ENCODE peak calls at places on chromosome 15, in nine cellular contexts. W, V, Q, E, S, P, O, Y and Z are unnamed samples.

GRCh38 chr15:101646652-101647051 is 5.5 kb downstream of the TM2D3 start:
- DNase-seq in Q (peak), E (no peak), V (no peak), O (no peak), W (no peak), S (no peak), P (peak), Y (no peak), Z (no peak)

GRCh38 chr15:68154923-68155559 is 50.1 kb downstream of the CALML4 start:
- DNase-seq in Q (peak), P (peak), O (peak), W (peak), S (no peak), V (peak), E (peak), Y (peak), Z (peak)

GRCh38 chr15:88835119-88835518 is 31.9 kb downstream of the ACAN start:
- DNase-seq in V (no peak), S (no peak), Y (no peak), W (no peak), P (no peak), O (no peak), E (no peak), Q (peak), Z (no peak)

GRCh38 chr15:75928680-75929608 is 25.3 kb downstream of the FBXO22 start:
- DNase-seq in Y (peak), P (peak), O (peak), W (no peak), Q (peak), V (no peak), S (no peak), E (no peak), Z (no peak)

GRCh38 chr15:84981054-84981710 is 474 bp upstream of the PDE8A start:
- DNase-seq in W (peak), Y (peak), V (peak), S (peak), O (peak), Q (peak), P (peak), E (peak), Z (peak)

GRCh38 chr15:64029111-64029510 is 17.2 kb downstream of the DAPK2 start:
- DNase-seq in E (no peak), P (no peak), S (no peak), O (no peak), V (no peak), Q (no peak), W (no peak), Y (no peak), Z (peak)

GRCh38 chr15:95604634-95605036 is 725.9 kb upstream of the NR2F2 start:
- DNase-seq in S (no peak), Y (no peak), E (no peak), V (no peak), P (peak), Q (peak), W (no peak), O (peak), Z (no peak)

GRCh38 chr15:88219623-88220022 is 36.9 kb downstream of the NTRK3 start:
- DNase-seq in Y (no peak), V (no peak), E (no peak), O (no peak), Q (no peak), W (no peak), P (no peak), S (no peak), Z (no peak)

GRCh38 chr15:47673343-47673761 is 44.0 kb upstream of the SEMA6D start:
- DNase-seq in Y (peak), Q (no peak), E (no peak), V (no peak), O (peak), S (no peak), P (no peak), W (no peak), Z (no peak)

GRCh38 chr15:93121994-93122910 is 33.2 kb upstream of the RGMA start:
- DNase-seq in O (no peak), E (no peak), Q (no peak), S (no peak), V (no peak), P (no peak), Y (no peak), W (no peak), Z (no peak)

GRCh38 chr15:41575282-41575681 is 16.3 kb downstream of the TYRO3 start:
- DNase-seq in V (no peak), Q (no peak), E (no peak), S (no peak), Y (no peak), O (no peak), W (no peak), P (no peak), Z (no peak)

GRCh38 chr15:52994290-52994689 is 204.2 kb upstream of the ONECUT1 start:
- DNase-seq in V (no peak), E (no peak), Y (no peak), Q (no peak), P (no peak), O (no peak), S (no peak), W (no peak), Z (no peak)

GRCh38 chr15:67504796-67505195 is 16.1 kb upstream of the C15orf61 start:
- DNase-seq in E (no peak), S (no peak), O (no peak), Q (no peak), W (no peak), Y (no peak), P (peak), V (no peak), Z (no peak)

GRCh38 chr15:78726870-78727551 is 84.3 kb downstream of the ADAMTS7 start:
- DNase-seq in V (no peak), O (no peak), E (no peak), P (no peak), Y (peak), W (no peak), Q (peak), S (no peak), Z (no peak)

GRCh38 chr15:78051622-78052405 is 25.7 kb downstream of the TBC1D2B start:
- DNase-seq in S (no peak), O (peak), Q (peak), E (no peak), W (no peak), P (peak), Y (no peak), V (no peak), Z (no peak)

GRCh38 chr15:62403164-62403809 is 238.2 kb upstream of the C2CD4B start:
- DNase-seq in E (no peak), P (peak), O (no peak), W (no peak), Y (no peak), V (no peak), Q (peak), S (no peak), Z (no peak)

GRCh38 chr15:41944313-41944940 is 27.9 kb downstream of the EHD4 start:
- DNase-seq in S (no peak), W (no peak), O (peak), Y (no peak), P (peak), E (no peak), Q (peak), V (no peak), Z (no peak)

GRCh38 chr15:45731331-45731730 is 96.5 kb downstream of the SQOR start:
- DNase-seq in P (no peak), E (no peak), W (no peak), O (no peak), Y (no peak), Q (no peak), S (no peak), V (no peak), Z (no peak)

GRCh38 chr15:99127773-99128172 is 22.9 kb downstream of the SYNM start:
- DNase-seq in W (no peak), Y (no peak), Q (no peak), S (no peak), V (no peak), E (no peak), P (no peak), O (no peak), Z (no peak)

GRCh38 chr15:46644493-46645481 is 1010.0 kb downstream of the SQOR start:
- DNase-seq in Y (no peak), O (peak), Q (no peak), P (no peak), S (no peak), E (no peak), V (no peak), W (no peak), Z (no peak)

GRCh38 chr15:76330281-76330680 is 6.3 kb upstream of the ISL2 start:
- DNase-seq in V (no peak), O (no peak), W (no peak), Q (no peak), Y (peak), P (peak), S (no peak), E (no peak), Z (peak)

GRCh38 chr15:67201136-67201535 is 53.3 kb downstream of the AAGAB start:
- DNase-seq in W (no peak), S (no peak), E (no peak), P (peak), V (no peak), O (no peak), Q (no peak), Y (no peak), Z (no peak)

GRCh38 chr15:80207887-80208286 is 44.1 kb downstream of the CTXND1 start:
- DNase-seq in S (no peak), V (no peak), Q (peak), O (peak), Y (no peak), W (no peak), E (no peak), P (peak), Z (no peak)

GRCh38 chr15:89855948-89856347 is 37.8 kb downstream of the AP3S2 start:
- DNase-seq in W (no peak), E (no peak), P (no peak), O (no peak), V (no peak), Y (no peak), Q (no peak), S (no peak), Z (no peak)

GRCh38 chr15:78362716-78363426 is 22.7 kb downstream of the CRABP1 start:
- DNase-seq in E (no peak), V (no peak), Q (no peak), P (no peak), S (no peak), W (no peak), Y (no peak), O (no peak), Z (no peak)

GRCh38 chr15:39494462-39494861 is 86.4 kb upstream of the THBS1 start:
- DNase-seq in P (no peak), Y (no peak), O (no peak), E (no peak), Q (no peak), S (no peak), W (no peak), V (no peak), Z (no peak)

GRCh38 chr15:52678036-52678467 is 1.1 kb downstream of the ATOSA start:
- DNase-seq in E (peak), Y (peak), S (peak), V (peak), O (peak), W (peak), Q (peak), P (peak), Z (peak)